ENCODE peak calls at places on chromosome 6, in four cellular contexts. Y is WTC11, P is K562, I is HepG2. R is an unnamed sample.
A peak's percentile ranks its signal among the peaks of the same experiment; 100 is the strongest.

GRCh38 chr6:155001482-155001881 is 6.4 kb downstream of the TIAM2 start:
- DNase-seq in Y (no peak), P (no peak), I (peak; percentile 36), R (no peak)

GRCh38 chr6:169589293-169589692 is 112.5 kb downstream of the WDR27 start:
- DNase-seq in Y (no peak), P (no peak), I (no peak), R (no peak)

GRCh38 chr6:155126727-155127439 is 131.8 kb downstream of the TIAM2 start:
- DNase-seq in Y (no peak), P (peak; percentile 33), I (peak; percentile 93), R (peak; percentile 72)

GRCh38 chr6:6916598-6916997 is 191.2 kb upstream of the RREB1 start:
- DNase-seq in Y (no peak), P (no peak), I (no peak), R (no peak)

GRCh38 chr6:111639266-111639665 is 33.6 kb upstream of the TRAF3IP2 start:
- DNase-seq in Y (no peak), P (no peak), I (no peak), R (no peak)

GRCh38 chr6:71203211-71203610 is 85.4 kb upstream of the OGFRL1 start:
- DNase-seq in Y (no peak), P (no peak), I (no peak), R (no peak)

GRCh38 chr6:170222498-170223471 is 68.1 kb downstream of the DLL1 start:
- DNase-seq in Y (no peak), P (no peak), I (no peak), R (no peak)

GRCh38 chr6:53731906-53732636 is 62.7 kb upstream of the LRRC1 start:
- DNase-seq in Y (no peak), P (no peak), I (no peak), R (no peak)

GRCh38 chr6:41181566-41181965 is 18.6 kb upstream of the TREM2 start:
- DNase-seq in Y (no peak), P (no peak), I (no peak), R (no peak)

GRCh38 chr6:97456070-97456469 is 173.1 kb upstream of the MMS22L start:
- DNase-seq in Y (peak; percentile 18), P (no peak), I (no peak), R (no peak)

GRCh38 chr6:80689700-80690099 is 583.2 kb downstream of the BCKDHB start:
- DNase-seq in Y (no peak), P (no peak), I (no peak), R (no peak)

GRCh38 chr6:44309092-44309491 is 4.1 kb downstream of the AARS2 start:
- DNase-seq in Y (no peak), P (no peak), I (no peak), R (no peak)

GRCh38 chr6:31121131-31121790 is 1.0 kb upstream of the CDSN start:
- DNase-seq in Y (no peak), P (no peak), I (no peak), R (no peak)

GRCh38 chr6:125267806-125268523 is 33.8 kb downstream of the HDDC2 start:
- DNase-seq in Y (no peak), P (no peak), I (no peak), R (no peak)

GRCh38 chr6:151063339-151063738 is 176.4 kb upstream of the AKAP12 start:
- DNase-seq in Y (no peak), P (no peak), I (no peak), R (no peak)

GRCh38 chr6:73368675-73369074 is 1.0 kb downstream of the OOEP start:
- DNase-seq in Y (no peak), P (no peak), I (no peak), R (no peak)

GRCh38 chr6:75201901-75202672 is 3.8 kb downstream of the COL12A1 start:
- DNase-seq in Y (peak; percentile 68), P (no peak), I (no peak), R (no peak)

GRCh38 chr6:50128420-50129005 is 78.8 kb upstream of the DEFB112 start:
- DNase-seq in Y (no peak), P (peak; percentile 6), I (peak; percentile 5), R (no peak)

GRCh38 chr6:113674075-113674474 is 183.1 kb upstream of the MARCKS start:
- DNase-seq in Y (no peak), P (no peak), I (no peak), R (no peak)

GRCh38 chr6:121748376-121748775 is 312.9 kb downstream of the GJA1 start:
- DNase-seq in Y (no peak), P (no peak), I (no peak), R (no peak)

GRCh38 chr6:17584241-17584803 is 15.8 kb upstream of the FAM8A1 start:
- DNase-seq in Y (no peak), P (peak; percentile 62), I (peak; percentile 67), R (peak; percentile 47)

GRCh38 chr6:125558451-125558850 is 191.0 kb upstream of the HEY2 start:
- DNase-seq in Y (no peak), P (no peak), I (no peak), R (no peak)

GRCh38 chr6:104638841-104639290 is 220.9 kb downstream of the HACE1 start:
- DNase-seq in Y (no peak), P (no peak), I (no peak), R (no peak)

GRCh38 chr6:106973018-106973840 is 1.3 kb downstream of the CD24 start:
- DNase-seq in Y (peak; percentile 49), P (no peak), I (no peak), R (peak; percentile 33)

GRCh38 chr6:154458565-154459475 is 51.7 kb downstream of the CNKSR3 start:
- DNase-seq in Y (no peak), P (peak; percentile 19), I (no peak), R (no peak)

GRCh38 chr6:36122495-36123269 is 7.6 kb upstream of the MAPK13 start:
- DNase-seq in Y (no peak), P (no peak), I (no peak), R (no peak)

GRCh38 chr6:36125575-36125974 is 4.7 kb upstream of the MAPK13 start:
- DNase-seq in Y (no peak), P (no peak), I (no peak), R (no peak)

GRCh38 chr6:36124881-36125280 is 5.4 kb upstream of the MAPK13 start:
- DNase-seq in Y (no peak), P (no peak), I (no peak), R (no peak)

GRCh38 chr6:36121752-36122494 is 8.4 kb upstream of the MAPK13 start:
- DNase-seq in Y (no peak), P (no peak), I (peak; percentile 43), R (no peak)

GRCh38 chr6:36123270-36124139 is 6.8 kb upstream of the MAPK13 start:
- DNase-seq in Y (peak; percentile 89), P (peak; percentile 92), I (peak; percentile 83), R (peak; percentile 73)
- TF ChIP-seq HMGXB4 in Y (no peak), P (no peak), I (peak; percentile 40), R (no peak)

GRCh38 chr6:158066161-158066781 is 84.6 kb downstream of the SYNJ2 start:
- DNase-seq in Y (no peak), P (no peak), I (no peak), R (no peak)

GRCh38 chr6:158068893-158069799 is 87.5 kb downstream of the SYNJ2 start:
- DNase-seq in Y (no peak), P (peak; percentile 34), I (no peak), R (peak; percentile 65)

GRCh38 chr6:158068156-158068892 is 86.7 kb downstream of the SYNJ2 start:
- DNase-seq in Y (no peak), P (no peak), I (no peak), R (no peak)

GRCh38 chr6:158069800-158070195 is 88.1 kb downstream of the SYNJ2 start:
- DNase-seq in Y (no peak), P (no peak), I (no peak), R (no peak)

DNA sequence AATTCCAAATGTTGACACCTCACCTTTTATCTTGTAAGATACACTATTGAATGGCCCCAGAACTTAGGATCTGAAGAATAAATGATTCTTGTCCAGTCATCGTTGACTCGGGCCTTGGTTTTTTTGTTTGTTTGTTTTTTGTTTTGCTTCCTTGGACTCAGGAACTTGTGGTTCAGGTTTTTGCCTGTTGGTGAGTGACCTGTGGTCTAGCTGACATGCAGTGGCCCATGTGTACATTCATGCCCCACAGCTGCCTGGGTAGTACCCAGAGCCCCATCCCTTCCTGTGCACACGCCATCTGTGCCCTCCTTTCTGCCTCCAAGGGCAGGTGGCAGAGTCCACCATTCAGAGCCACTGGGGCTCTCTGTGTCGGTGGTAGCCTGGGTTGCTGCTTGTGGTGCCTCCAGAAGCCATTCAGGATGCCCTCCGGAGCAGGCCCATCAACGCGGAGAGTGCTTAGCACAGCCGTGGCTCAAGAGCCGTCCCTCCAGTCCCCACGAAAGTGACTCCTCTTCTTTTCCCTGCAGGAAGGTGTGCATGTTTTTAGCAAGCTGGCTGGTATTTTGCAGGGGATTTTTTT is 85.9 kb downstream of the SYNJ2 start:
- DNase-seq in Y (no peak), P (no peak), I (no peak), R (no peak)
- TF ChIP-seq HMGXB4 in Y (no peak), P (no peak), I (no peak), R (no peak)

GRCh38 chr6:26607434-26608230 is 10.9 kb downstream of the ABT1 start:
- DNase-seq in Y (peak; percentile 53), P (peak; percentile 74), I (peak; percentile 72), R (peak; percentile 54)
- TF ChIP-seq HMGXB4 in Y (no peak), P (no peak), I (peak; percentile 63), R (no peak)

GRCh38 chr6:130933712-130934200 is 106.5 kb downstream of the SMLR1 start:
- DNase-seq in Y (no peak), P (no peak), I (peak; percentile 98), R (no peak)
- TF ChIP-seq HMGXB4 in Y (no peak), P (no peak), I (no peak), R (no peak)

GRCh38 chr6:14217728-14218637 is 100.4 kb downstream of the CD83 start:
- DNase-seq in Y (no peak), P (no peak), I (peak; percentile 14), R (no peak)

GRCh38 chr6:14212632-14213031 is 95.1 kb downstream of the CD83 start:
- DNase-seq in Y (no peak), P (no peak), I (no peak), R (no peak)

GRCh38 chr6:14221564-14222297 is 104.2 kb downstream of the CD83 start:
- DNase-seq in Y (no peak), P (no peak), I (no peak), R (no peak)

GRCh38 chr6:14212020-14212419 is 94.4 kb downstream of the CD83 start:
- DNase-seq in Y (no peak), P (no peak), I (no peak), R (no peak)

GRCh38 chr6:14216931-14217684 is 99.5 kb downstream of the CD83 start:
- DNase-seq in Y (no peak), P (no peak), I (no peak), R (no peak)
- TF ChIP-seq HMGXB4 in Y (no peak), P (no peak), I (no peak), R (no peak)

R was measured in A549.